ENCODE peak calls at places on chromosomes 16 and 17, in nine cellular contexts. J, E, D, S, B, U, P, F and I are unnamed samples.
A peak's percentile ranks its signal among the peaks of the same experiment; 100 is the strongest.

GRCh38 chr17:40321502-40322416 is 12.8 kb downstream of the RARA start:
- DNase-seq in J (no peak), E (no peak), D (no peak), S (no peak), B (no peak), U (no peak), P (no peak), F (no peak), I (no peak)

GRCh38 chr16:87694441-87695125 is 71.2 kb downstream of the KLHDC4 start:
- DNase-seq in J (no peak), E (no peak), D (no peak), S (no peak), B (no peak), U (no peak), P (no peak), F (no peak), I (no peak)

GRCh38 chr17:79985361-79985760 is 50.3 kb downstream of the TBC1D16 start:
- DNase-seq in J (no peak), E (no peak), D (no peak), S (no peak), B (no peak), U (no peak), P (no peak), F (no peak), I (no peak)

GRCh38 chr16:88421871-88422433 is 31.1 kb upstream of the ZFPM1 start:
- DNase-seq in J (no peak), E (no peak), D (no peak), S (no peak), B (no peak), U (no peak), P (no peak), F (no peak), I (no peak)

GRCh38 chr17:79748296-79749099 is 17.8 kb downstream of the ENPP7 start:
- DNase-seq in J (no peak), E (no peak), D (no peak), S (no peak), B (no peak), U (no peak), P (no peak), F (no peak), I (no peak)

GRCh38 chr17:49821916-49822315 is 26.0 kb downstream of the TAC4 start:
- DNase-seq in J (no peak), E (no peak), D (no peak), S (no peak), B (no peak), U (no peak), P (no peak), F (no peak), I (no peak)

GRCh38 chr17:47696717-47697642 is 3.0 kb downstream of the TBKBP1 start:
- DNase-seq in J (no peak), E (no peak), D (no peak), S (no peak), B (no peak), U (no peak), P (no peak), F (no peak), I (no peak)

GRCh38 chr17:9235346-9235745 is 214.0 kb downstream of the NTN1 start:
- DNase-seq in J (no peak), E (no peak), D (no peak), S (no peak), B (no peak), U (no peak), P (no peak), F (no peak), I (no peak)

GRCh38 chr17:7969434-7969833 is 33.0 kb upstream of the GUCY2D start:
- DNase-seq in J (no peak), E (peak; percentile 56), D (no peak), S (no peak), B (no peak), U (no peak), P (no peak), F (no peak), I (no peak)

GRCh38 chr16:46638947-46639925 is 18.1 kb upstream of the SHCBP1 start:
- DNase-seq in J (no peak), E (peak; percentile 65), D (no peak), S (no peak), B (no peak), U (no peak), P (no peak), F (no peak), I (no peak)

GRCh38 chr17:14101976-14102375 is 32.7 kb downstream of the COX10 start:
- DNase-seq in J (peak; percentile 5), E (no peak), D (no peak), S (no peak), B (no peak), U (no peak), P (no peak), F (no peak), I (no peak)

GRCh38 chr17:5888811-5889210 is 181.4 kb upstream of the WSCD1 start:
- DNase-seq in J (no peak), E (peak; percentile 4), D (no peak), S (no peak), B (no peak), U (no peak), P (no peak), F (no peak), I (no peak)

GRCh38 chr17:36877001-36877400 is 60.3 kb upstream of the LHX1 start:
- DNase-seq in J (no peak), E (no peak), D (no peak), S (no peak), B (no peak), U (no peak), P (no peak), F (no peak), I (no peak)

GRCh38 chr16:8665529-8665928 is 8.9 kb upstream of the ABAT start:
- DNase-seq in J (no peak), E (no peak), D (no peak), S (no peak), B (peak; percentile 22), U (no peak), P (no peak), F (no peak), I (no peak)

GRCh38 chr16:88376053-88376834 is 6.5 kb upstream of the ZNF469 start:
- DNase-seq in J (peak; percentile 59), E (no peak), D (no peak), S (no peak), B (peak; percentile 10), U (no peak), P (no peak), F (no peak), I (no peak)

GRCh38 chr17:82862191-82862590 is 22.4 kb upstream of the ZNF750 start:
- DNase-seq in J (no peak), E (no peak), D (no peak), S (no peak), B (no peak), U (no peak), P (no peak), F (no peak), I (no peak)

GRCh38 chr17:4678448-4679026 is 25.4 kb downstream of the PELP1 start:
- DNase-seq in J (no peak), E (peak; percentile 94), D (no peak), S (peak; percentile 69), B (no peak), U (no peak), P (no peak), F (peak; percentile 57), I (no peak)

GRCh38 chr17:58899191-58899590 is 143.5 kb downstream of the PPM1E start:
- DNase-seq in J (no peak), E (no peak), D (no peak), S (no peak), B (no peak), U (no peak), P (no peak), F (no peak), I (no peak)

GRCh38 chr17:79305831-79306687 is 231.4 kb downstream of the ENGASE start:
- DNase-seq in J (no peak), E (peak; percentile 6), D (no peak), S (no peak), B (no peak), U (no peak), P (no peak), F (no peak), I (no peak)

GRCh38 chr17:48610282-48611211 is at the start of gene HOXB7:
- DNase-seq in J (no peak), E (no peak), D (peak; percentile 81), S (no peak), B (no peak), U (peak; percentile 52), P (no peak), F (peak; percentile 83), I (no peak)

GRCh38 chr16:11200523-11201063 is 55.4 kb downstream of the SOCS1 start:
- DNase-seq in J (no peak), E (no peak), D (no peak), S (no peak), B (no peak), U (no peak), P (no peak), F (no peak), I (no peak)

GRCh38 chr16:76639685-76640289 is 362.6 kb downstream of the CNTNAP4 start:
- DNase-seq in J (no peak), E (peak; percentile 36), D (no peak), S (no peak), B (peak; percentile 21), U (peak; percentile 28), P (no peak), F (peak; percentile 18), I (no peak)

GRCh38 chr17:77540975-77541374 is 400.2 kb downstream of the SEC14L1 start:
- DNase-seq in J (no peak), E (no peak), D (no peak), S (no peak), B (peak; percentile 37), U (no peak), P (no peak), F (no peak), I (no peak)

GRCh38 chr16:88303890-88304819 is 78.6 kb upstream of the ZNF469 start:
- DNase-seq in J (no peak), E (peak; percentile 94), D (no peak), S (peak; percentile 98), B (no peak), U (no peak), P (peak; percentile 38), F (peak; percentile 62), I (no peak)

GRCh38 chr16:58451263-58451662 is 48.7 kb upstream of the NDRG4 start:
- DNase-seq in J (no peak), E (no peak), D (no peak), S (no peak), B (no peak), U (no peak), P (no peak), F (no peak), I (no peak)

GRCh38 chr16:17343028-17343427 is 127.7 kb downstream of the XYLT1 start:
- DNase-seq in J (peak; percentile 16), E (no peak), D (peak; percentile 54), S (no peak), B (no peak), U (no peak), P (no peak), F (no peak), I (no peak)

GRCh38 chr16:2985457-2985856 is 5.2 kb upstream of the PKMYT1 start:
- DNase-seq in J (no peak), E (no peak), D (no peak), S (no peak), B (no peak), U (no peak), P (no peak), F (no peak), I (no peak)

GRCh38 chr17:55842405-55843158 is 91.7 kb downstream of the PCTP start:
- DNase-seq in J (no peak), E (no peak), D (no peak), S (no peak), B (no peak), U (no peak), P (no peak), F (no peak), I (no peak)

GRCh38 chr17:73156887-73157870 is 7.6 kb upstream of the SSTR2 start:
- DNase-seq in J (no peak), E (no peak), D (peak; percentile 28), S (no peak), B (no peak), U (peak; percentile 71), P (no peak), F (no peak), I (no peak)

GRCh38 chr16:75202069-75202590 is 4.8 kb downstream of the CTRB2 start:
- DNase-seq in J (no peak), E (no peak), D (no peak), S (no peak), B (peak; percentile 4), U (no peak), P (no peak), F (no peak), I (no peak)

GRCh38 chr16:22979038-22979437 is 165.1 kb downstream of the HS3ST2 start:
- DNase-seq in J (peak; percentile 37), E (no peak), D (no peak), S (no peak), B (no peak), U (no peak), P (no peak), F (no peak), I (no peak)